ENCODE peak calls at places on chromosomes 12 and 14, in four cellular contexts. J, Q, G and R are unnamed samples.

GRCh38 chr12:795305-795704 is 42.9 kb downstream of the WNK1 start:
- DNase-seq in J (no peak), Q (no peak), G (no peak), R (no peak)

GRCh38 chr14:75489480-75489837 is 32.8 kb upstream of the BATF start:
- DNase-seq in J (no peak), Q (no peak), G (no peak), R (no peak)

GRCh38 chr12:127284870-127285431 is 982.0 kb upstream of the TMEM132C start:
- DNase-seq in J (no peak), Q (no peak), G (no peak), R (no peak)

GRCh38 chr12:84361651-84362551 is 550.7 kb downstream of the SLC6A15 start:
- DNase-seq in J (no peak), Q (no peak), G (no peak), R (no peak)

GRCh38 chr14:26522985-26523384 is 74.8 kb downstream of the NOVA1 start:
- DNase-seq in J (no peak), Q (no peak), G (no peak), R (no peak)

GRCh38 chr14:44960146-44960545 is 1.6 kb downstream of the KLHL28 start:
- DNase-seq in J (no peak), Q (no peak), G (no peak), R (peak)

GRCh38 chr12:84421103-84421502 is 491.5 kb downstream of the SLC6A15 start:
- DNase-seq in J (no peak), Q (no peak), G (no peak), R (no peak)

GRCh38 chr14:59630281-59630963 is 53.8 kb upstream of the CCDC175 start:
- DNase-seq in J (no peak), Q (no peak), G (no peak), R (no peak)

GRCh38 chr12:53586745-53587144 is 39.4 kb downstream of the ATF7 start:
- DNase-seq in J (no peak), Q (no peak), G (no peak), R (no peak)

GRCh38 chr12:51911788-51912711 is 4.7 kb downstream of the ACVRL1 start:
- DNase-seq in J (no peak), Q (no peak), G (peak), R (no peak)

GRCh38 chr12:1920971-1921370 is 2.5 kb upstream of the CACNA2D4 start:
- DNase-seq in J (no peak), Q (no peak), G (no peak), R (no peak)

GRCh38 chr12:111635524-111635923 is 36.4 kb upstream of the ATXN2 start:
- DNase-seq in J (no peak), Q (no peak), G (no peak), R (no peak)

GRCh38 chr14:77270361-77271112 is 469 bp downstream of the NGB start:
- DNase-seq in J (no peak), Q (no peak), G (no peak), R (no peak)

GRCh38 chr12:6899837-6900519 is 4.6 kb upstream of the LRRC23 start:
- DNase-seq in J (peak), Q (no peak), G (no peak), R (no peak)

GRCh38 chr12:93918262-93918661 is 230.1 kb upstream of the PLXNC1 start:
- DNase-seq in J (no peak), Q (no peak), G (no peak), R (peak)

GRCh38 chr14:65850429-65851145 is 438.1 kb downstream of the FUT8 start:
- DNase-seq in J (no peak), Q (no peak), G (no peak), R (no peak)

GRCh38 chr14:32129124-32129523 is 52.0 kb downstream of the ARHGAP5 start:
- DNase-seq in J (no peak), Q (no peak), G (no peak), R (peak)

GRCh38 chr14:105466491-105467248 is 8.0 kb upstream of the CRIP2 start:
- DNase-seq in J (no peak), Q (no peak), G (no peak), R (no peak)

GRCh38 chr12:133156125-133156690 is 25.1 kb upstream of the ZNF268 start:
- DNase-seq in J (no peak), Q (no peak), G (no peak), R (peak)

GRCh38 chr12:39798429-39798828 is 178.8 kb upstream of the ABCD2 start:
- DNase-seq in J (no peak), Q (no peak), G (no peak), R (no peak)
- TF ChIP-seq SMC3 in J (no peak), Q (no peak), G (no peak), R (no peak)

DNA sequence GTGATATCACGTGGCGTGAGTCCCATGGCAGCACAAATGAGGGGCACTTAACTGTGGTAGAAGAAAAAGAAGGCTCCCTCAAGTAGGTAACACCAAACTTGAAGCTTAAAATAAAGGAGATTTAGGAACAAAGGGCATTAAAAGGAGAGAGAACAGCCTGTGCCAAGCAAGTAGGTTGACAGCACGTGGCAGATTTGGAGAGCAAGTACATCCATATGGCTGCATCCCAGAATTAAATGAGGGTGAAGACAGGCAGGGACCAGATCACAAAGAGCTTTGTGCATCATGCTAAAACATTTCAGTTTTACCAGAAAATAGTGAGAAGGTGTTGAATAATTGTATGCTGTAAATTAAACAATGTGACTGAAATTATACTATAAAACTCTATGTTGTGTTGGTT is 32.8 kb downstream of the KCNMB4 start:
- DNase-seq in J (no peak), Q (no peak), G (no peak), R (no peak)
- TF ChIP-seq MYC in J (no peak), Q (no peak), G (no peak), R (no peak)

GRCh38 chr14:60651936-60652673 is 2.8 kb upstream of the SIX1 start:
- DNase-seq in J (no peak), Q (no peak), G (no peak), R (no peak)
- TF ChIP-seq SMC3 in J (no peak), Q (no peak), G (no peak), R (no peak)

GRCh38 chr12:12927211-12928079 is 24.5 kb downstream of the GPRC5D start:
- DNase-seq in J (peak), Q (peak), G (peak), R (peak)
- TF ChIP-seq MYC in J (peak), Q (no peak), G (no peak), R (no peak)

GRCh38 chr12:55722948-55723347 is 2.8 kb downstream of the RDH5 start:
- DNase-seq in J (no peak), Q (no peak), G (no peak), R (no peak)

GRCh38 chr12:55721601-55722213 is 1.5 kb downstream of the RDH5 start:
- DNase-seq in J (no peak), Q (no peak), G (no peak), R (no peak)

GRCh38 chr12:55719371-55719770 is 822 bp upstream of the RDH5 start:
- DNase-seq in J (no peak), Q (no peak), G (no peak), R (no peak)

GRCh38 chr12:55720071-55720564 is at the start of gene RDH5:
- DNase-seq in J (peak), Q (no peak), G (no peak), R (no peak)

DNA sequence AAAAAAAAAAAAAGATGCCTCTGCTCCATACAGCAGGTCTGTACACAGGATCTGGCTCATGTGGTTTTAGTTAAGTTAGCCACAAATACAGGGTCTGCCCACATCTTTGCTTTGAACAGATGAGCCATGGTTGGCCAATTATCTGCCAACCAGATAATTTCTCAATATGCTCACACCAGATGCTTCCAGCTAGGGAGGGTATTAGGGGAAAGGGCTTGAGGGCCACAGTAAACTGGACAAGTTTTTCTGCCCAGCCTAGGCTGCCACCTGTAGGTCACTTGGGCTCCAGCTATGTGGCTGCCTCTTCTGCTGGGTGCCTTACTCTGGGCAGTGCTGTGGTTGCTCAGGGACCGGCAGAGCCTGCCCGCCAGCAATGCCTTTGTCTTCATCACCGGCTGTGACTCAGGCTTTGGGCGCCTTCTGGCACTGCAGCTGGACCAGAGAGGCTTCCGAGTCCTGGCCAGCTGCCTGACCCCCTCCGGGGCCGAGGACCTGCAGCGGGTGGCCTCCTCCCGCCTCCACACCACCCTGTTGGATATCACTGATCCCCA is 776 bp downstream of the RDH5 start:
- DNase-seq in J (peak), Q (no peak), G (no peak), R (peak)
- TF ChIP-seq SMC3 in J (peak), Q (peak), G (no peak), R (peak)